ENCODE peak calls at places on chromosomes 1 and 21, in nine cellular contexts. Q is IMR-90, E is colonic mucosa, T is endothelial cell of umbilical vein, A is HCT116, B is PC-3, O is endodermal cell, S is K562, X is GM12878. N is an unnamed sample.

GRCh38 chr1:212234431-212235298 is 50.5 kb upstream of the PPP2R5A start:
- DNase-seq in S (peak; percentile 76), O (no peak), X (no peak), A (peak; percentile 73), Q (peak; percentile 98), B (peak; percentile 91), T (peak; percentile 71), E (peak; percentile 38), N (no peak)

GRCh38 chr21:27833298-27833697 is 866.4 kb upstream of the ADAMTS5 start:
- DNase-seq in B (no peak), A (no peak), Q (no peak), E (no peak), S (no peak), X (no peak), O (no peak), T (no peak), N (no peak)

GRCh38 chr21:41846536-41846935 is 32.6 kb downstream of the PRDM15 start:
- DNase-seq in A (no peak), S (no peak), X (no peak), T (no peak), Q (no peak), O (no peak), B (no peak), E (no peak), N (no peak)

GRCh38 chr1:6102227-6102845 is 56.6 kb downstream of the KCNAB2 start:
- DNase-seq in A (no peak), X (no peak), E (no peak), Q (no peak), O (no peak), S (no peak), T (no peak), B (no peak), N (peak; percentile 58)

GRCh38 chr1:58648864-58649263 is 51.0 kb downstream of the MYSM1 start:
- DNase-seq in Q (no peak), S (no peak), B (no peak), T (no peak), O (no peak), X (no peak), A (no peak), E (no peak), N (no peak)

GRCh38 chr1:61931587-61932279 is 189.5 kb downstream of the PATJ start:
- DNase-seq in X (no peak), T (no peak), B (no peak), S (no peak), O (no peak), E (no peak), Q (no peak), A (no peak), N (no peak)

GRCh38 chr1:227333423-227333822 is 15.1 kb upstream of the CDC42BPA start:
- DNase-seq in A (no peak), E (no peak), O (no peak), B (no peak), Q (no peak), X (no peak), T (no peak), S (no peak), N (no peak)

GRCh38 chr21:37207441-37208009 is 59.6 kb downstream of the VPS26C start:
- DNase-seq in E (no peak), S (no peak), O (no peak), B (peak; percentile 47), A (peak; percentile 59), X (peak; percentile 82), Q (no peak), T (no peak), N (no peak)

DNA sequence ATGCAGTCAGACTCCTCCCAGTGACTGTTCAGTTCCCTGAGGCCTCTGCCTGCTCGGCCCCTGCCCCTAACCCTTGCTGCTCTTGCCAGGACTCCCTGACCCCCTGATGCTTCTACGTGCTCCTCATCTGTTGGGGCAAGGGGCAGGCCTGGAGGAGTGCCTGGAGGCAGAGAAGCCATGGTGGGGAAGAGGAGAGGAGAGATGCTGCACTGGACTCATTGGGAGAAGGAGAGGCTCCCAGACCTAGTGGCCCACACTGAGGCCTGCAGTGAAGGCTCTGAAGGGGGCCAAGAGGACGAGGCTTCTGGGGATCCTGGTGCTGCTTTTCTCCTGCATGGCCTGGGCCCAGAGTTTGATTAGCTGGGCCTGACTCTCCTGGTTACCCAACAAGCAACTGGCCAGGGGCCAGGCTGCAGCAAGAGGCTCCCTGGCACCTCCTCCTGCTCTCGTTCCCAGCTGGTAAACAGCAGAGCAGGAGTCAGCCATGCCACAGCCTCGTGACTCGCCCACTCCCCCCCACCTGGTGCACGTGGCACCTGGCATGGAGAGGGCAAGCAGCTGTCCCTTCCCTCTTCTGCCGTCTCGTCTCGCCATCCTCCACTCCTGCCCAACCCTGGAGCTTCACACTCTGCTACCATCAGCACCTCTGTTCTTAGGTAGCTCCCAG is 849 bp upstream of the RORC start:
- DNase-seq in O (no peak), Q (peak; percentile 41), E (peak; percentile 88), T (no peak), B (peak; percentile 68), X (no peak), A (no peak), S (no peak), N (peak; percentile 95)
- H3K4me1 ChIP-seq in O (no peaks in the 10 kb centered on the region), Q (no peaks in the 10 kb centered on the region), E (peaks cover 14% of the 10 kb centered on the region), T (peaks cover 11% of the 10 kb centered on the region), B (peaks cover 24% of the 10 kb centered on the region), X (peaks cover 5% of the 10 kb centered on the region), A (peaks cover 55% of the 10 kb centered on the region), S (peaks cover 27% of the 10 kb centered on the region), N (peaks cover 45% of the 10 kb centered on the region)

GRCh38 chr1:41361495-41362356 is 492 bp downstream of the FOXO6 start:
- DNase-seq in X (no peak), S (peak; percentile 70), Q (no peak), O (peak; percentile 75), T (peak; percentile 14), E (peak; percentile 34), A (no peak), B (no peak), N (no peak)

GRCh38 chr1:41363632-41364320 is 2.5 kb downstream of the FOXO6 start:
- DNase-seq in A (no peak), S (no peak), T (no peak), B (no peak), E (no peak), O (no peak), Q (no peak), X (no peak), N (no peak)

GRCh38 chr1:41361028-41361494 is at the start of gene FOXO6:
- DNase-seq in S (peak; percentile 100), E (peak; percentile 99), O (peak; percentile 100), A (peak; percentile 95), Q (peak; percentile 93), X (peak; percentile 49), B (peak; percentile 99), T (peak; percentile 96), N (peak; percentile 99)

GRCh38 chr1:41362749-41363631 is 1.8 kb downstream of the FOXO6 start:
- DNase-seq in Q (no peak), T (no peak), X (no peak), B (no peak), A (no peak), O (no peak), S (no peak), E (no peak), N (no peak)

GRCh38 chr1:41362357-41362721 is 1.1 kb downstream of the FOXO6 start:
- DNase-seq in T (no peak), X (no peak), Q (no peak), O (no peak), A (no peak), B (no peak), E (no peak), S (peak; percentile 46), N (no peak)
- H3K9ac ChIP-seq in T (no peak overlapping the region), X (no peak overlapping the region), Q (no peak overlapping the region), O (no peak overlapping the region), A (peak overlapping the region; percentile 58), B (no peak overlapping the region), E (no peak overlapping the region), S (no peak overlapping the region), N (no peak overlapping the region)

GRCh38 chr1:152050886-152051764 is 14.3 kb upstream of the S100A11 start:
- DNase-seq in E (no peak), S (no peak), B (peak; percentile 44), T (no peak), Q (peak; percentile 25), O (no peak), A (no peak), X (no peak), N (no peak)

GRCh38 chr1:152048641-152048970 is 11.8 kb upstream of the S100A11 start:
- DNase-seq in Q (no peak), B (no peak), T (no peak), X (no peak), A (no peak), S (no peak), O (no peak), E (no peak), N (no peak)

GRCh38 chr1:152049291-152050073 is 12.7 kb upstream of the S100A11 start:
- DNase-seq in S (no peak), X (no peak), T (no peak), Q (peak; percentile 74), A (no peak), O (no peak), E (no peak), B (peak; percentile 72), N (no peak)

GRCh38 chr1:152047607-152047953 is 10.8 kb upstream of the S100A11 start:
- DNase-seq in T (no peak), S (peak; percentile 23), E (no peak), O (no peak), X (no peak), A (peak; percentile 89), Q (peak; percentile 89), B (peak; percentile 98), N (no peak)

DNA sequence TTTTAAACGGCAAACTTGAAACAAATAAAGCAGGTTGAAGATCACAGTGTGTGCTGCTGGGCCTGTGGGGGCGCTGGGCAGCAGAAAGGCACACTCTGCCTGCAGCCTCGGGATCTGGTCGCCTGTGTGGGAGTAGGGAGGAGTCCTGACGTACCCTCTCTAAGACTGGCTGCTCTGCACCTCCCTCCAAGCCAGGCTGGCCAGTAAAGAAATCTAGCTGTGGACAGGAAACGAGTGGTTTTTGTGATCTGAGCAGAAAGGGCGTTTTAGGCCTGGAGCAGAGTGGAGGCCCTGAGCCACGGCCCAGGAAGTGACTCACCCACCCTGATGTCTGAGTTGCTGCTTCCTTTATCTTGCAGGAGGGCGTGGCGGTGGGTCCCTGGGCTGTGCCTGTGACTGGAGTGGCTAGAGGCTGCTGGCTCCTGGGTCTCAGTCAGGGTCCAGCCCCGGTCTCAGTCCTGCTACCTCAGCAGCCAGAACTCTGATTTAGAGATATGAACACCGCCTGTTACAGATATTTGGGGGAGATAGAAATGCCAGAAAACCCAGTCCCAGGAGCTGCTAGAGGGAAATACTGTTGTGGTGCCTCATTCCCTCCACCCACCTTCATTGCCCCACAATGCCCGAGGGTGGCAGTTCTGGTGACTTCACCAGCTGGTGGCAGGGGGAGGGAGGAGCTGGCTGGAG is 11.3 kb upstream of the S100A11 start:
- DNase-seq in S (peak; percentile 85), O (peak; percentile 95), T (peak; percentile 91), E (peak; percentile 92), A (peak; percentile 99), B (peak; percentile 99), Q (peak; percentile 99), X (peak; percentile 96), N (peak; percentile 97)
- TF ChIP-seq CTCF in S (peak; percentile 73), O (peak; percentile 77), T (peak; percentile 80), E (peak; percentile 39), A (peak; percentile 67), B (peak; percentile 57), Q (peak; percentile 64), X (peak; percentile 65), N (peak; percentile 38)

GRCh38 chr1:109621402-109622101 is 1.9 kb downstream of the AMPD2 start:
- DNase-seq in E (no peak), A (no peak), O (peak; percentile 35), T (no peak), X (no peak), S (no peak), Q (no peak), B (no peak), N (no peak)

GRCh38 chr1:109623601-109624161 is 4.0 kb downstream of the AMPD2 start:
- DNase-seq in O (peak; percentile 40), T (no peak), E (no peak), X (no peak), S (no peak), B (no peak), Q (no peak), A (no peak), N (peak; percentile 69)

GRCh38 chr1:109622103-109622892 is 2.7 kb downstream of the AMPD2 start:
- DNase-seq in Q (no peak), O (no peak), B (no peak), E (no peak), T (no peak), S (no peak), X (no peak), A (no peak), N (no peak)

GRCh38 chr1:109624215-109625010 is 4.8 kb downstream of the AMPD2 start:
- DNase-seq in A (no peak), E (no peak), T (no peak), O (peak; percentile 48), B (no peak), X (no peak), S (no peak), Q (no peak), N (peak; percentile 68)

DNA sequence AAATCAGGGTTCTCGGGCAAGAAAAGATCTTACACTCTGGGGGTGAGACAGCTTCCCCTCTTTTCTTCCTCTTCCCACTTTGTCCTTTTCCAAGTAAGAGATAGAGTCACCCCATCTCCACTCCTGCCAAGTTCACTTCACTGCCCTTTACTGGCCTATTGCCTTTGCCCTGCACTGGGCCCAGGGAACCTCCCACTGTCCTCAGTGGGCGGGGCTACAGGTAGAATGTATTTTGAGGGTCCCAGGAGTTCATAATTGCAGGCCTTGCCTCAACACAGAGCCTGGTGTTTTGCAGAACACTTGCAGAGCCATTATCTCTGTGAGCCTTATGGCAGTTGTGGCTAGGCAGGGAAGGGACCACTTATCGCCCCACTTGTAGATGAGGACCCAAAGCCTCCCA is 3.3 kb downstream of the AMPD2 start:
- DNase-seq in B (no peak), A (no peak), Q (no peak), S (no peak), E (no peak), O (peak; percentile 42), X (no peak), T (no peak), N (no peak)
- H3K4me1 ChIP-seq in B (peaks cover 17% of the 10 kb centered on the region), A (peaks cover 33% of the 10 kb centered on the region), Q (peaks cover 37% of the 10 kb centered on the region), S (peaks cover 73% of the 10 kb centered on the region), E (peaks cover 15% of the 10 kb centered on the region), O (peaks cover 7% of the 10 kb centered on the region), X (peaks cover 38% of the 10 kb centered on the region), T (peaks cover 28% of the 10 kb centered on the region), N (peaks cover 34% of the 10 kb centered on the region)